ENCODE peak calls at places on chromosome 20, in ten cellular contexts. S, P, W, Y, B, R, U, N, Z and M are unnamed samples.

GRCh38 chr20:36606171-36607116 is 865 bp downstream of the RAB5IF start:
- DNase-seq in S (no peak), P (no peak), W (no peak), Y (no peak), B (no peak), R (no peak), U (no peak), N (no peak), Z (no peak), M (no peak)

GRCh38 chr20:58019027-58019849 is 209.2 kb downstream of the ANKRD60 start:
- DNase-seq in S (no peak), P (no peak), W (no peak), Y (peak; percentile 88), B (peak; percentile 72), R (no peak), U (peak; percentile 84), N (no peak), Z (no peak), M (no peak)

GRCh38 chr20:47872341-47872740 is 87.1 kb upstream of the SULF2 start:
- DNase-seq in S (no peak), P (no peak), W (no peak), Y (no peak), B (no peak), R (no peak), U (no peak), N (no peak), Z (no peak), M (no peak)

GRCh38 chr20:3277686-3278465 is 38.9 kb upstream of the SLC4A11 start:
- DNase-seq in S (no peak), P (no peak), W (no peak), Y (no peak), B (no peak), R (no peak), U (no peak), N (no peak), Z (no peak), M (no peak)

GRCh38 chr20:33811763-33812672 is 870 bp downstream of the CHMP4B start:
- DNase-seq in S (peak; percentile 66), P (no peak), W (no peak), Y (peak; percentile 84), B (peak; percentile 88), R (no peak), U (peak; percentile 94), N (no peak), Z (no peak), M (no peak)

GRCh38 chr20:38599410-38599882 is 2.2 kb upstream of the ARHGAP40 start:
- DNase-seq in S (no peak), P (no peak), W (no peak), Y (no peak), B (no peak), R (no peak), U (no peak), N (no peak), Z (no peak), M (no peak)

GRCh38 chr20:35093245-35093884 is 758 bp upstream of the TRPC4AP start:
- DNase-seq in S (no peak), P (no peak), W (no peak), Y (peak; percentile 64), B (peak; percentile 33), R (no peak), U (no peak), N (no peak), Z (no peak), M (no peak)

GRCh38 chr20:62929051-62929538 is 2.8 kb upstream of the DIDO1 start:
- DNase-seq in S (peak; percentile 69), P (no peak), W (peak; percentile 68), Y (peak; percentile 21), B (no peak), R (no peak), U (peak; percentile 92), N (no peak), Z (no peak), M (no peak)

GRCh38 chr20:36145877-36146707 is 8.4 kb upstream of the EPB41L1 start:
- DNase-seq in S (no peak), P (no peak), W (no peak), Y (no peak), B (no peak), R (no peak), U (no peak), N (no peak), Z (peak; percentile 68), M (no peak)

GRCh38 chr20:62066339-62066982 is 780 bp upstream of the TAF4 start:
- DNase-seq in S (peak; percentile 67), P (peak; percentile 59), W (peak; percentile 61), Y (no peak), B (peak; percentile 35), R (peak; percentile 9), U (peak; percentile 91), N (peak; percentile 65), Z (no peak), M (no peak)

GRCh38 chr20:43238833-43239232 is 49.1 kb upstream of the PTPRT start:
- DNase-seq in S (no peak), P (peak; percentile 27), W (no peak), Y (no peak), B (no peak), R (no peak), U (no peak), N (no peak), Z (no peak), M (peak; percentile 33)

GRCh38 chr20:54231006-54231405 is 23.1 kb downstream of the PFDN4 start:
- DNase-seq in S (no peak), P (no peak), W (no peak), Y (no peak), B (no peak), R (no peak), U (no peak), N (no peak), Z (no peak), M (no peak)

GRCh38 chr20:17586250-17586649 is 16.4 kb downstream of the DSTN start:
- DNase-seq in S (no peak), P (no peak), W (no peak), Y (no peak), B (no peak), R (no peak), U (no peak), N (no peak), Z (no peak), M (no peak)

GRCh38 chr20:62574612-62574993 is 67.7 kb upstream of the SLCO4A1 start:
- DNase-seq in S (no peak), P (no peak), W (no peak), Y (no peak), B (no peak), R (no peak), U (no peak), N (no peak), Z (no peak), M (no peak)

GRCh38 chr20:48383252-48383651 is 444.5 kb downstream of the PREX1 start:
- DNase-seq in S (no peak), P (no peak), W (no peak), Y (no peak), B (no peak), R (no peak), U (no peak), N (no peak), Z (no peak), M (no peak)